ENCODE peak calls at places on chromosomes 16 and 17, in six cellular contexts. Y is IMR-90, H is mesendoderm, Z is neuronal stem cell, B is H1, C is mesenchymal stem cell. R is an unnamed sample.

GRCh38 chr16:4142268-4142667 is 26.0 kb upstream of the ADCY9 start:
- DNase-seq in Y (no peak), H (no peak), Z (no peak), B (no peak), C (no peak), R (no peak)

GRCh38 chr17:50557265-50558029 is 3.1 kb upstream of the CACNA1G start:
- DNase-seq in Y (no peak), H (no peak), Z (no peak), B (no peak), C (no peak), R (no peak)

GRCh38 chr17:48589060-48589830 is 796 bp downstream of the HOXB3 start:
- DNase-seq in Y (peak), H (no peak), Z (no peak), B (no peak), C (no peak), R (no peak)

GRCh38 chr17:39563476-39563875 is 44.2 kb downstream of the NEUROD2 start:
- DNase-seq in Y (no peak), H (peak), Z (peak), B (peak), C (no peak), R (no peak)

GRCh38 chr16:69858196-69859104 is 92.7 kb upstream of the CLEC18A start:
- DNase-seq in Y (no peak), H (no peak), Z (no peak), B (no peak), C (no peak), R (peak)

GRCh38 chr17:62781356-62781755 is 26.8 kb downstream of the MARCHF10 start:
- DNase-seq in Y (peak), H (no peak), Z (no peak), B (no peak), C (peak), R (no peak)

GRCh38 chr16:16083421-16084156 is 134.2 kb downstream of the ABCC1 start:
- DNase-seq in Y (peak), H (peak), Z (no peak), B (no peak), C (peak), R (no peak)

GRCh38 chr16:9123871-9124270 is 32.4 kb downstream of the HAPSTR1 start:
- DNase-seq in Y (no peak), H (no peak), Z (no peak), B (peak), C (no peak), R (peak)

GRCh38 chr17:77322534-77323412 is 182.0 kb downstream of the SEC14L1 start:
- DNase-seq in Y (peak), H (peak), Z (peak), B (no peak), C (peak), R (peak)

GRCh38 chr16:85145734-85146531 is 33.7 kb upstream of the CIBAR2 start:
- DNase-seq in Y (no peak), H (no peak), Z (no peak), B (no peak), C (no peak), R (peak)

GRCh38 chr17:62787358-62787757 is 20.8 kb downstream of the MARCHF10 start:
- DNase-seq in Y (peak), H (no peak), Z (no peak), B (no peak), C (no peak), R (peak)

GRCh38 chr17:81532490-81533287 is 4.5 kb downstream of the FSCN2 start:
- DNase-seq in Y (no peak), H (no peak), Z (no peak), B (no peak), C (no peak), R (no peak)

GRCh38 chr17:13385481-13385907 is 216.2 kb downstream of the HS3ST3A1 start:
- DNase-seq in Y (peak), H (no peak), Z (no peak), B (no peak), C (no peak), R (peak)

GRCh38 chr17:50114849-50115357 is 15.1 kb downstream of the SAMD14 start:
- DNase-seq in Y (peak), H (peak), Z (no peak), B (peak), C (peak), R (peak)

GRCh38 chr17:44354582-44355309 is 8.9 kb downstream of the FAM171A2 start:
- DNase-seq in Y (no peak), H (peak), Z (peak), B (peak), C (no peak), R (peak)

GRCh38 chr16:73277066-73277465 is 229.1 kb upstream of the ZFHX3 start:
- DNase-seq in Y (no peak), H (no peak), Z (no peak), B (no peak), C (no peak), R (no peak)

DNA sequence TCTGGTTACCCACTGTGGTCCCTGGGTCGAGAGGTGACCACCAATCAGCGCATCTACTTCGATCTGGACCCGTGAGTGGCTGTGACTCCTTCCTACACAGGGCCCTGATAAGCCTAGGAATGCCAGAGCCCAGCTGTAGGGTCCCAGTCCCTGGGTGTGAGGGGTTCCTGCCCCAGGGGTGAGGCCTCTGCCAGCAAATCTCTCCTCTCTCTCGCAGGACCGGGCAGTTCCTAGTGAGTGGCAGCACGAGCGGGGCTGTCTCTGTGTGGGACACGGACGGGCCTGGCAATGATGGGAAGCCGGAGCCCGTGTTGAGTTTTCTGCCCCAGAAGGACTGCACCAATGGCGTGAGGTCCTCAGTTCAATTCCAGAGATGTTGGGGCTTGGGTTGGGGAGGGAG is 2.2 kb upstream of the EFNB3 start:
- DNase-seq in Y (no peak), H (no peak), Z (no peak), B (no peak), C (no peak), R (no peak)
- H2BK120ac ChIP-seq in Y (no peak), H (no peak), Z (no peak), B (no peak), C (no peak), R (no peak)

GRCh38 chr17:75404223-75404738 is 1.2 kb downstream of the GRB2 start:
- DNase-seq in Y (peak), H (peak), Z (no peak), B (no peak), C (peak), R (peak)
- H3K4me3 ChIP-seq in Y (peak), H (peak), Z (peak), B (peak), C (peak), R (peak)

DNA sequence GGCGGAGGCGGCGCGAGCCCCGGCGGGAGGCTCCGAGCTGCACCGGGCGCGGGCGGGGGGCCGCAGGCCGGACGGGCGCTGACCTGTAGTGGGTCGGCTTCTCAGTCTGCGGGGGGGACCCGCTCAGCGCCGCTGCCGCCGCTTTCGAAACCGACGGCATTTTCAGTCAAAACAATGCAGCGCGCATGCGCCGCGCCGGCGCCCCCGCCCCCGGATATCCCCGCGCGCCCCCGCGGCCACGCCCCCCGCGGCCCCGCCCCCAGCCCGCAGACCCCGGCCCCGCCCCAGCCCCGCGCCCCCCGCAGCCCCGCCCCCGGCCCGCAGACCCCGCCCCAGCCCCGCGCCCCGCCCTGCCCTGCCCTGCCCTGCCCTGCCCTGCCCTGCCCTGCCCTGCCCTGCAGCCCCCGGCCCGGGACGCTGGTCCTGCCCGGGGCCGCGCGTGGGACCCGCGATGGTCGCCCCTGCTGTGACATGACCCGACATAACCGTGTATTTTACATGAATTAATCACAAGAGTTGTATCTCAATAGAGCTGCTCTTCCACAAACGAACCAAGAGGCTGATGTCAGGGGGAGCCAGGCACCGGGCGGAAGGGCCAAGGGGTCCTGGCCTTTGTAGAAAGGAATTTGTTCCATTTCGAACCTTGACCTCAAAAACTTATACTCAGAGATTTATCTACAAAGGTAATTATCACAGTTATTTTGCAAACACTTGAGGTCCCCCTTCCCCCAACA is at the start of gene UNKL:
- DNase-seq in Y (peak), H (peak), Z (peak), B (peak), C (peak), R (peak)
- H2BK120ac ChIP-seq in Y (no peak), H (no peak), Z (peak), B (no peak), C (peak), R (peak)

GRCh38 chr17:7239091-7240027 is at the start of gene PHF23:
- DNase-seq in Y (peak), H (peak), Z (peak), B (peak), C (peak), R (peak)
- H3K4me3 ChIP-seq in Y (peak), H (peak), Z (peak), B (peak), C (peak), R (peak)

GRCh38 chr17:74430385-74430705 is 1.5 kb upstream of the GPRC5C start:
- DNase-seq in Y (no peak), H (no peak), Z (no peak), B (no peak), C (no peak), R (no peak)

GRCh38 chr17:74433421-74434121 is 1.7 kb downstream of the GPRC5C start:
- DNase-seq in Y (no peak), H (peak), Z (no peak), B (no peak), C (no peak), R (no peak)

GRCh38 chr17:74431568-74432483 is at the start of gene GPRC5C:
- DNase-seq in Y (no peak), H (peak), Z (peak), B (peak), C (peak), R (peak)

GRCh38 chr17:74430706-74431567 is 951 bp upstream of the GPRC5C start:
- DNase-seq in Y (peak), H (peak), Z (peak), B (peak), C (peak), R (peak)

DNA sequence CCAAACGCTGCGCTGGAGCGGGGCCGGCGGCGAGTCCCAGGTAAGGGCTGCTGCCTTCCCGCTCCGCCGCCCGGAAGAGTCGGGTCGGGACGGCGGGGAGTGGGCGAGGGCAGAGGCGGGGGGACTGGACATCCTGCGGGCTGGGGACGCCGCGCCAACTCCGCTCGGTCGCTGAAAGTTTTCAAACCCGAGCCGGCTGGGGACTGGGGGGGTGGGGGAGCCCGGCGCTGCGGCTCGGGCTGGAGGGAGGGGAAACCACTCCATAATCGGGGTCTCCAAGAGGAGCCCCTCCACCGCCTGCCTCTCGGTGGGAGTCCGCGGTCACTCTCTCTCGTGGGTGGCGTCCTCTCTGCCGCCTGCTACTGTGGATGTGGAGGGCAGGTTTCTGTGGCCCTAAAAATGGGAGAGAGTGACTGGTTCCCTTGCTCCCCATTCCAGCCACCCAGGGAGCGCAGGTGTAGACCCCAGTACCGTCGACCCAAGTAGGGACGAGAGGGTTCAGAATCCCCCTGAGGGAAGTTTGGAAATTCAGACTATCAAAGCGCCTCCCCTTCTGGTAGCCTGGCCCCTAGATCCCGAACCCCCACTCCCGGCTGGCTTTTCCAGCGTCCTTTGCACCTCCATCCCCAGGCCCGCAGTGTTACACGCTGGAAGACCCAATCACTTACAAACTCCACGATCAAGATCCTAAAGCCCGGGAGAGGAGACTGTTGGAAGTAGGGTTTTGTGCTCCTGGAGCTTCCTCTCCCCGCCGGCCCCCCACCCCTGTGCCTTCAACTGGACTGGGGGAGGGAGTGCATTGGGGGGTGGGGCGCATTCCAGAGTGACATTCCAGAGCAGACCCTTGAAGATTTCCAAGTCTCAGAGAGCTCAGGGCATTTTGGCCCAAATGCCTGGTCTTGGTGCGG is 850 bp downstream of the GPRC5C start:
- DNase-seq in Y (no peak), H (peak), Z (no peak), B (peak), C (no peak), R (no peak)
- H2BK120ac ChIP-seq in Y (no peak), H (no peak), Z (peak), B (no peak), C (no peak), R (no peak)

GRCh38 chr17:35566955-35567354 is 6.3 kb upstream of the SLFN14 start:
- DNase-seq in Y (no peak), H (no peak), Z (no peak), B (no peak), C (no peak), R (no peak)
- H3K4me3 ChIP-seq in Y (no peak), H (no peak), Z (peak), B (peak), C (peak), R (no peak)